ENCODE peak calls at places on chromosomes 11 and 22, in five cellular contexts. O is activated T-cell treated with anti-CD3 and anti-CD28 coated beads, Interleukin-2, amount 50 U/mL, for 72 hours; J is CD4-positive, alpha-beta T cell; V is aorta; F is activated CD4-positive, alpha-beta T cell treated with anti-CD3 and anti-CD28 coated beads for 24 hours. L is an unnamed sample.

GRCh38 chr22:46047226-46047625 is 70.3 kb upstream of the WNT7B start:
- DNase-seq in O (no peak), V (no peak), F (no peak), J (no peak), L (peak)

GRCh38 chr11:69644071-69644961 is 3.4 kb downstream of the CCND1 start:
- DNase-seq in F (no peak), O (no peak), J (no peak), V (peak), L (peak)

GRCh38 chr22:36365020-36365411 is 22.8 kb downstream of the MYH9 start:
- DNase-seq in V (peak), F (peak), O (peak), J (peak), L (peak)

GRCh38 chr11:131043251-131043650 is 127.0 kb upstream of the SNX19 start:
- DNase-seq in O (no peak), J (no peak), V (no peak), F (no peak), L (no peak)

GRCh38 chr11:11313426-11313825 is 39.6 kb downstream of the CSNK2A3 start:
- DNase-seq in F (no peak), J (no peak), O (no peak), V (peak), L (peak)

GRCh38 chr11:44528103-44528502 is 37.4 kb upstream of the CD82 start:
- DNase-seq in V (no peak), F (no peak), J (no peak), O (no peak), L (no peak)

GRCh38 chr22:45131749-45132148 is 32.0 kb upstream of the NUP50 start:
- DNase-seq in O (no peak), J (no peak), F (no peak), V (peak), L (peak)

GRCh38 chr22:24157783-24158170 is 23.5 kb upstream of the SUSD2 start:
- DNase-seq in F (no peak), V (peak), J (no peak), O (no peak), L (no peak)

GRCh38 chr22:20155330-20156041 is 4.6 kb upstream of the CCDC188 start:
- DNase-seq in V (no peak), F (no peak), O (no peak), J (no peak), L (peak)

GRCh38 chr11:40921256-40921655 is 538.2 kb downstream of the LRRC4C start:
- DNase-seq in F (no peak), V (no peak), J (no peak), O (no peak), L (no peak)

GRCh38 chr22:31637938-31638618 is 23.9 kb downstream of the PISD start:
- DNase-seq in J (no peak), O (no peak), V (peak), F (no peak), L (peak)

GRCh38 chr11:65953471-65953870 is 8.1 kb upstream of the SART1 start:
- DNase-seq in V (no peak), F (no peak), O (no peak), J (no peak), L (no peak)

GRCh38 chr22:48926663-48927062 is 901.0 kb downstream of the BRD1 start:
- DNase-seq in V (no peak), O (no peak), J (no peak), F (no peak), L (no peak)

GRCh38 chr11:101860694-101861371 is 54.0 kb upstream of the CEP126 start:
- DNase-seq in F (no peak), J (no peak), V (no peak), O (peak), L (no peak)

GRCh38 chr22:49704345-49705215 is 123.1 kb downstream of the BRD1 start:
- DNase-seq in J (no peak), V (no peak), O (no peak), F (no peak), L (no peak)

GRCh38 chr11:48037709-48038468 is 57.5 kb downstream of the PTPRJ start:
- DNase-seq in J (no peak), F (no peak), V (no peak), O (no peak), L (no peak)

GRCh38 chr11:9573775-9574555 is 495 bp downstream of the WEE1 start:
- DNase-seq in F (no peak), O (peak), J (no peak), V (no peak), L (peak)

GRCh38 chr11:115566185-115566765 is 62.1 kb upstream of the CADM1 start:
- DNase-seq in O (no peak), V (no peak), F (no peak), J (no peak), L (no peak)

GRCh38 chr11:8693555-8693954 is 11.0 kb downstream of the RPL27A start:
- DNase-seq in F (no peak), V (no peak), O (no peak), J (no peak), L (no peak)

GRCh38 chr11:19953342-19953741 is 206.9 kb downstream of the DBX1 start:
- DNase-seq in V (no peak), J (no peak), O (no peak), F (no peak), L (no peak)

GRCh38 chr11:125072210-125072960 is 9.3 kb downstream of the SLC37A2 start:
- DNase-seq in F (no peak), V (no peak), O (no peak), J (no peak), L (peak)

GRCh38 chr22:41524809-41525449 is 19.3 kb downstream of the POLR3H start:
- DNase-seq in O (peak), F (peak), J (peak), V (peak), L (no peak)

GRCh38 chr11:19316434-19316833 is 75.7 kb upstream of the E2F8 start:
- DNase-seq in F (no peak), O (no peak), V (peak), J (no peak), L (no peak)

GRCh38 chr22:42754658-42755057 is 34.0 kb upstream of the A4GALT start:
- DNase-seq in O (no peak), J (no peak), V (no peak), F (no peak), L (no peak)

GRCh38 chr22:27626675-27627443 is 174.7 kb downstream of the MN1 start:
- DNase-seq in F (no peak), J (no peak), V (no peak), O (no peak), L (no peak)

GRCh38 chr22:46453829-46454220 is 83.6 kb downstream of the CELSR1 start:
- DNase-seq in F (no peak), J (no peak), O (no peak), V (no peak), L (no peak)

GRCh38 chr22:50547231-50547851 is 1.6 kb downstream of the KLHDC7B start:
- DNase-seq in J (no peak), V (peak), F (no peak), O (no peak), L (peak)

GRCh38 chr11:68469122-68469521 is 8.6 kb downstream of the PPP6R3 start:
- DNase-seq in O (no peak), F (no peak), J (no peak), V (no peak), L (no peak)

GRCh38 chr22:24938741-24939341 is 7.7 kb downstream of the LHFPL7 start:
- DNase-seq in J (no peak), O (peak), F (no peak), V (no peak), L (no peak)

GRCh38 chr22:28008649-28009048 is 89.6 kb upstream of the PITPNB start:
- DNase-seq in F (no peak), V (no peak), J (no peak), O (no peak), L (no peak)

GRCh38 chr11:44032304-44033085 is 15.3 kb upstream of the ACCSL start:
- DNase-seq in J (no peak), F (no peak), V (peak), O (no peak), L (peak)

GRCh38 chr11:62614275-62614674 is 1.2 kb downstream of the ROM1 start:
- DNase-seq in F (peak), J (no peak), V (no peak), O (peak), L (no peak)

GRCh38 chr11:34264266-34265110 is 93.3 kb downstream of the ABTB2 start:
- DNase-seq in O (no peak), F (no peak), J (no peak), V (no peak), L (no peak)

GRCh38 chr11:45827123-45827522 is 20.2 kb upstream of the CRY2 start:
- DNase-seq in V (no peak), O (no peak), F (no peak), J (no peak), L (no peak)

GRCh38 chr11:125175896-125176575 is 11.5 kb downstream of the PKNOX2 start:
- DNase-seq in F (no peak), O (no peak), J (no peak), V (peak), L (no peak)

GRCh38 chr11:75474240-75474639 is 41.2 kb upstream of the KLHL35 start:
- DNase-seq in J (no peak), O (no peak), V (no peak), F (no peak), L (no peak)

GRCh38 chr11:1030556-1030955 is 6.0 kb downstream of the MUC6 start:
- DNase-seq in V (no peak), O (no peak), F (no peak), J (no peak), L (no peak)

GRCh38 chr11:92246637-92247036 is 22.0 kb downstream of the FAT3 start:
- DNase-seq in V (no peak), O (no peak), J (no peak), F (no peak), L (no peak)

GRCh38 chr11:87036756-87037449 is 831 bp upstream of the TMEM135 start:
- DNase-seq in J (no peak), F (no peak), O (no peak), V (no peak), L (no peak)

L was measured in lower lobe of right lung.